ENCODE peak calls at places on chromosomes 7 and 10, in five cellular contexts. H, W, Z, K and O are unnamed samples.

GRCh38 chr7:29843106-29843505 is 36.8 kb downstream of the WIPF3 start:
- DNase-seq in H (peak; percentile 89), W (peak; percentile 69), Z (no peak), K (no peak), O (no peak)

GRCh38 chr7:155611808-155612447 is 32.5 kb upstream of the RBM33 start:
- DNase-seq in H (no peak), W (no peak), Z (no peak), K (no peak), O (no peak)

GRCh38 chr10:91251430-91252056 is 31.1 kb downstream of the PCGF5 start:
- DNase-seq in H (peak; percentile 60), W (peak; percentile 71), Z (peak; percentile 63), K (peak; percentile 63), O (peak; percentile 74)

GRCh38 chr10:48195803-48196202 is 78.7 kb downstream of the FRMPD2 start:
- DNase-seq in H (no peak), W (no peak), Z (no peak), K (no peak), O (no peak)

GRCh38 chr7:128030999-128031681 is at the start of gene LRRC4:
- DNase-seq in H (peak; percentile 85), W (peak; percentile 48), Z (peak; percentile 37), K (no peak), O (peak; percentile 59)

GRCh38 chr10:133263674-133264073 is 13.0 kb downstream of the ADAM8 start:
- DNase-seq in H (no peak), W (no peak), Z (no peak), K (no peak), O (no peak)

GRCh38 chr10:61626209-61626608 is 36.5 kb upstream of the CABCOCO1 start:
- DNase-seq in H (no peak), W (no peak), Z (no peak), K (no peak), O (no peak)

GRCh38 chr10:96791902-96792301 is 40.2 kb upstream of the LCOR start:
- DNase-seq in H (no peak), W (no peak), Z (no peak), K (no peak), O (no peak)

GRCh38 chr7:40843338-40844026 is 708.7 kb downstream of the SUGCT start:
- DNase-seq in H (no peak), W (no peak), Z (no peak), K (no peak), O (peak; percentile 44)

GRCh38 chr10:106795619-106796018 is 368.9 kb downstream of the SORCS1 start:
- DNase-seq in H (peak; percentile 75), W (peak; percentile 74), Z (no peak), K (peak; percentile 48), O (peak; percentile 7)

GRCh38 chr10:44281089-44281613 is 103.7 kb downstream of the CXCL12 start:
- DNase-seq in H (no peak), W (no peak), Z (no peak), K (no peak), O (no peak)

GRCh38 chr7:40598915-40599314 is 464.1 kb downstream of the SUGCT start:
- DNase-seq in H (no peak), W (no peak), Z (no peak), K (no peak), O (no peak)

GRCh38 chr10:29120216-29120615 is 168.7 kb upstream of the LYZL1 start:
- DNase-seq in H (no peak), W (no peak), Z (peak; percentile 58), K (no peak), O (peak; percentile 86)

GRCh38 chr10:14554843-14555205 is 219.9 kb downstream of the FAM107B start:
- DNase-seq in H (no peak), W (no peak), Z (no peak), K (no peak), O (peak; percentile 47)

GRCh38 chr7:66187894-66188293 is 17.2 kb upstream of the TPST1 start:
- DNase-seq in H (no peak), W (no peak), Z (no peak), K (peak; percentile 35), O (no peak)

GRCh38 chr7:158710651-158711102 is 6.1 kb upstream of the NCAPG2 start:
- DNase-seq in H (no peak), W (no peak), Z (peak; percentile 75), K (peak; percentile 38), O (peak; percentile 97)

GRCh38 chr7:128879939-128880746 is 17.5 kb downstream of the ATP6V1F start:
- DNase-seq in H (peak; percentile 90), W (peak; percentile 75), Z (peak; percentile 51), K (peak; percentile 69), O (peak; percentile 69)

DNA sequence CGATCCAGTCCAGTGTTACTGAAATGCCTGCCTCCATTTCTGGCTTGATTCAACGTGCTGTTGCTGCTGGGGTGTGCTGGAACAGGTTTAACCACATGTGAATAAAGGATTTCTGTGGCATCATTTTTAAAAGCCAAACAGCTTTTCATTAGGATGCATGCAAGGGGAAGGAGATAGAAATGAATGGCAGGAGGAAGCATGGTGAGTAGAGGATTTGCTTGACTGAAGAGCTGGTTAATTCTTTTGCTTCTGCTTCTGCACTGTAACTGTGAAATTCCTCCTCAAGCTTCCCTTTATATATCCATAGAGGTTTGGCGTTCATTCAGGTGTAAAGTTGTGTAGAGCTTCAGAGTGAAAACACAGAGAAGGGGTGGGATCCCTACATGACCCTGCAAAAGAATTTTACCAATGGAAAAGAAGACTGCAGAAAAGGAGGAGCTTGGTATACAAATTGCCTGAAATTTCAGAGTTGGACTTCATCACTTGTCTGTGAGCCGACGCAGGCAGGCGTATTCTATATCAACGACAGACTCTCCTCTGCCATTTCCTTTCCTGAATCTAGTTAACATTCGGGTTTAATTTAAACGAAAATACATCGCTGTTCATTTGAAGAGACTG is at the start of gene SOSTDC1:
- DNase-seq in H (peak; percentile 54), W (no peak), Z (peak; percentile 32), K (no peak), O (peak; percentile 28)
- H3K4me3 ChIP-seq in H (peak within 1 kb of the TSS; percentile 8), W (no peak within 1 kb of the TSS), Z (peak within 1 kb of the TSS; percentile 27), K (no peak within 1 kb of the TSS), O (peak within 1 kb of the TSS; percentile 17)

GRCh38 chr7:22864855-22865606 is 42.4 kb upstream of the TOMM7 start:
- DNase-seq in H (peak; percentile 15), W (no peak), Z (no peak), K (no peak), O (no peak)

GRCh38 chr7:22865607-22865970 is 42.9 kb upstream of the TOMM7 start:
- DNase-seq in H (no peak), W (no peak), Z (no peak), K (no peak), O (no peak)

GRCh38 chr7:22866965-22867364 is 44.3 kb upstream of the TOMM7 start:
- DNase-seq in H (no peak), W (no peak), Z (no peak), K (no peak), O (peak; percentile 77)

GRCh38 chr7:22868509-22868908 is 45.9 kb upstream of the TOMM7 start:
- DNase-seq in H (no peak), W (no peak), Z (no peak), K (no peak), O (no peak)

GRCh38 chr7:22867589-22867988 is 44.9 kb upstream of the TOMM7 start:
- DNase-seq in H (no peak), W (no peak), Z (no peak), K (no peak), O (no peak)
- TF ChIP-seq CTCF in H (no peak), W (no peak), Z (no peak), K (no peak), O (no peak)

GRCh38 chr7:117117172-117117571 is 163.9 kb downstream of the ST7 start:
- DNase-seq in H (no peak), W (no peak), Z (no peak), K (no peak), O (no peak)

GRCh38 chr7:117122536-117122935 is 169.2 kb downstream of the ST7 start:
- DNase-seq in H (no peak), W (no peak), Z (no peak), K (no peak), O (peak; percentile 26)

GRCh38 chr7:117116221-117116620 is 162.9 kb downstream of the ST7 start:
- DNase-seq in H (no peak), W (no peak), Z (no peak), K (no peak), O (no peak)

GRCh38 chr7:117119192-117119924 is 166.1 kb downstream of the ST7 start:
- DNase-seq in H (peak; percentile 91), W (peak; percentile 91), Z (peak; percentile 79), K (peak; percentile 80), O (peak; percentile 85)

DNA sequence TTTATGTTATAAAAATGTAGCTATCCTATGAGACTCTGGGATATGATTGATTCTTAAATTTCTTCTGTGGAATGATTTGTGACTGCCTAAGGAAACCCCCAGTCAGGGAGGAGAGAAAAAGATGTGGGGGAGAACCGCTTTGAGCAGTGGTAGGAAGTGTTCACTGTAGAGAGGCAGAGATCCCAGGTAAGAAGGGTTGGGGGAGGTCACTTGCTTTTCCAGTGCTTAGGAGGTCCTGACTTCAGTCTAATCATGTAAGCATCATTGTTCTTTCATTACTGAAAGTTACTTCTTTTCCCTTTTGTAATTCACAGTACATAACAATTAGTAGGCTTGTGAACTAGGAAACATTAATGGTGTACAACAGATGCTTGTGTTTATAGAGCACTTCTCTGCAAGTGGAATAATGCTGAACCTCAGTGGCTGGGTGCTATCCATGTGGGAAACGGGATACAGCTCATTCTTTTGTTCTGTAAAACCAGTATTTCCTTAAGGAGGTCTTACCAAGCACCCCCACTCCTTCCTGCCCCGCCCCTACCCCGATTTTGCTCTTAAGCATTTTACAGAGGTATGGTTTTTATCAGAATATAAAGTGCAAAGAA is 165.4 kb downstream of the ST7 start:
- DNase-seq in H (no peak), W (no peak), Z (no peak), K (no peak), O (no peak)
- H3K4me3 ChIP-seq in H (peak overlapping the region; percentile 6), W (no peak overlapping the region), Z (no peak overlapping the region), K (no peak overlapping the region), O (no peak overlapping the region)

GRCh38 chr10:86399514-86399878 is 32.9 kb upstream of the GRID1 start:
- DNase-seq in H (no peak), W (no peak), Z (no peak), K (no peak), O (no peak)

GRCh38 chr10:86401588-86402282 is 35.1 kb upstream of the GRID1 start:
- DNase-seq in H (peak; percentile 38), W (peak; percentile 45), Z (no peak), K (peak; percentile 24), O (peak; percentile 37)

GRCh38 chr10:86402283-86402931 is 35.8 kb upstream of the GRID1 start:
- DNase-seq in H (peak; percentile 14), W (peak; percentile 34), Z (peak; percentile 24), K (no peak), O (no peak)

GRCh38 chr10:86399879-86400704 is 33.5 kb upstream of the GRID1 start:
- DNase-seq in H (peak; percentile 98), W (peak; percentile 96), Z (peak; percentile 93), K (peak; percentile 97), O (peak; percentile 97)

DNA sequence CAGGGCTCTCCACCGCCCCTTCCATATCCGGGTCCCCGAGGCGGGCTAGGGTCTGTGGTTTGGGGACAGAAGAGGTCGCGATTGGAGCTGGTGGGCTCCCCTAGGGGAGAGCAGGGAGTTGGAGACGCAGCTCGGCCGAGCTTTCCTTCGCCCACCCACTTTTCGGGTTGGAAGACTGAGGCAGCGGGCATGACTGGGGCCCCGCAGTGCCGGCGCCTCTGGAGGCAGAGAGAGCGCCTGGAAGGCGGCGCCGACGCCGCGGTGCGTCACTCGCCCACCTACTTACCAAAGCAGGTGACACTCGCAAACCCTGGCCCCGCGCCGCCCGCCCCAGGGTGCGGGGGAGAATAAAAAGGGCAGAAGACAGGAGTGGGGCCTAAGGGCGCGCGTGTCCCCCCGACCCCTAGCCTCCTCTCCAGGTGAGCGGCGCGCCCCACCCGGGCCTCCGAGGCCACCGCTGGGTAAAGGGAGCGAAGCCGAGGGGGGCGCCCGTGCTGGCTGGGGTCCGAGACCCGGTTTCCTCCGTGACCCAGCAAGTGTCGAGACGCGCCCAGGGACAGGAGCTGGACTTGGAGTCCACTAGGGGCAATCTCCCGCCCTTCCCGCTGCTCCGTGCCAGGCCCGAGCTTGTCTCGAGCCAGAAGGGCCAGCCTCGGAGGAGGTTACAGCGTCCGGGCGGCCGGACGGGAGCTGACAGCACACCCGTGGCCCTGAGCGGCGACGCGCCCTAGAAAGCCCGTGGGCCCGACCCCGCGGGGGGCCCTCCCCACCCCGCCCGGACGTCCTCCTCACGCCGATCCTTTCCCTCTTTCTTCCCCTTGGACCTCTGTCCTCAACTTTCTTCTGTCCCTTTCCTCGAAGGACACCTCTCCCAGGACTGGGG is 34.4 kb upstream of the GRID1 start:
- DNase-seq in H (peak; percentile 69), W (peak; percentile 64), Z (peak; percentile 26), K (peak; percentile 70), O (peak; percentile 31)
- TF ChIP-seq CTCF in H (peak; percentile 17), W (no peak), Z (peak; percentile 22), K (no peak), O (peak; percentile 23)